ENCODE peak calls at places on chromosome 11, in seven cellular contexts. I, C, J, Z, S, T and Q are unnamed samples.

GRCh38 chr11:116927163-116927772 is 89.8 kb upstream of the APOA1 start:
- DNase-seq in T (no peak), Z (no peak), I (no peak), C (peak; percentile 34), J (no peak), S (peak; percentile 16), Q (no peak)

GRCh38 chr11:120170741-120171261 is 32.9 kb upstream of the TRIM29 start:
- DNase-seq in T (no peak), Z (no peak), S (no peak), C (no peak), I (peak; percentile 63), J (no peak), Q (peak; percentile 50)

GRCh38 chr11:130381317-130381716 is 47.1 kb downstream of the ADAMTS8 start:
- DNase-seq in Z (no peak), T (no peak), I (no peak), C (no peak), S (no peak), J (no peak), Q (no peak)

GRCh38 chr11:12196335-12196734 is 85.9 kb downstream of the MICAL2 start:
- DNase-seq in C (no peak), S (no peak), T (no peak), I (no peak), Z (no peak), J (no peak), Q (no peak)

GRCh38 chr11:18361154-18361553 is 33.2 kb upstream of the LDHA start:
- DNase-seq in Z (no peak), S (no peak), C (no peak), I (no peak), T (no peak), J (no peak), Q (no peak)

GRCh38 chr11:67354314-67355022 is 1.1 kb upstream of the POLD4 start:
- DNase-seq in S (peak; percentile 93), Z (peak; percentile 68), T (no peak), C (peak; percentile 90), J (peak; percentile 92), I (peak; percentile 81), Q (no peak)

GRCh38 chr11:18081551-18081950 is 24.3 kb downstream of the SAAL1 start:
- DNase-seq in Z (no peak), T (no peak), S (peak; percentile 5), C (no peak), J (no peak), I (no peak), Q (no peak)

GRCh38 chr11:94794287-94795168 is 26.4 kb downstream of the AMOTL1 start:
- DNase-seq in I (peak; percentile 74), J (peak; percentile 82), C (no peak), S (peak; percentile 93), Z (peak; percentile 77), T (peak; percentile 69), Q (peak; percentile 70)

GRCh38 chr11:70364198-70364597 is 34.1 kb upstream of the CTTN start:
- DNase-seq in I (no peak), C (no peak), T (no peak), Z (no peak), S (no peak), J (no peak), Q (no peak)

GRCh38 chr11:102914238-102915043 is 39.7 kb upstream of the MMP12 start:
- DNase-seq in S (peak; percentile 53), T (no peak), Z (no peak), J (peak; percentile 37), I (peak; percentile 66), C (peak; percentile 13), Q (no peak)

GRCh38 chr11:66543263-66544107 is 2.4 kb downstream of the ZDHHC24 start:
- DNase-seq in T (no peak), J (no peak), Z (peak; percentile 47), C (peak; percentile 60), I (no peak), S (peak; percentile 91), Q (no peak)

GRCh38 chr11:2549876-2550605 is 105.2 kb downstream of the KCNQ1 start:
- DNase-seq in S (no peak), I (peak; percentile 57), Z (no peak), J (no peak), T (no peak), C (peak; percentile 6), Q (peak; percentile 56)

GRCh38 chr11:37449146-37449545 is 851.1 kb upstream of the RAG2 start:
- DNase-seq in Z (no peak), J (no peak), T (no peak), I (no peak), S (no peak), C (no peak), Q (no peak)

GRCh38 chr11:11992257-11992690 is 16.2 kb downstream of the DKK3 start:
- DNase-seq in C (no peak), Z (peak; percentile 56), T (no peak), J (no peak), I (no peak), S (no peak), Q (no peak)

GRCh38 chr11:2296913-2297622 is 4.7 kb downstream of the C11orf21 start:
- DNase-seq in I (peak; percentile 62), T (no peak), Z (peak; percentile 21), C (no peak), J (no peak), S (no peak), Q (peak; percentile 44)

GRCh38 chr11:75239551-75240290 is 853 bp upstream of the TPBGL start:
- DNase-seq in T (no peak), S (no peak), J (no peak), Z (peak; percentile 17), I (no peak), C (no peak), Q (no peak)

DNA sequence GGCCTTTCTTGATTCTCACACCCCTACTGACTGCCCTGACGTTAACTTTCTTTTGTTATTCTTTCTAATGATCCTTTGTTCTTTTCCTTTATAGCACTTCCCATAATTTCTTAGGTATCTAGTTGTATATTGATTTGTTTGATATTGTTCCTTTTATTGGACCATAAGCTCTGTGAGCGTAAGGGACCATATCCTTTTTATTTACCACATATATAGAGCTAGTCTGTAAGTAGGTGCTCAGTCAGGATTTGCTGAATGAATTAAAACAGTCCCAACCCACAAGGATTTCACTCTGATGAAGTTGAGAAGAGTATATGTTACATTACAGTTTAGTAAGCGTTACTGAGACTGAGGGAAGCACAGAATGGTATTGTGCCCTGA is 68.8 kb downstream of the EMSY start:
- DNase-seq in S (no peak), I (no peak), Z (no peak), J (no peak), T (no peak), C (no peak), Q (no peak)
- TF ChIP-seq POLR2AphosphoS5 in S (no peak), I (no peak), Z (no peak), J (no peak), T (no peak), C (no peak), Q (no peak)

GRCh38 chr11:20067665-20068064 is 92.6 kb downstream of the DBX1 start:
- DNase-seq in T (no peak), S (no peak), Z (no peak), I (no peak), C (no peak), J (no peak), Q (no peak)
- H3K27ac ChIP-seq in T (no peak overlapping the region), S (no peak overlapping the region), Z (no peak overlapping the region), I (no peak overlapping the region), C (no peak overlapping the region), J (no peak overlapping the region), Q (no peak overlapping the region)

DNA sequence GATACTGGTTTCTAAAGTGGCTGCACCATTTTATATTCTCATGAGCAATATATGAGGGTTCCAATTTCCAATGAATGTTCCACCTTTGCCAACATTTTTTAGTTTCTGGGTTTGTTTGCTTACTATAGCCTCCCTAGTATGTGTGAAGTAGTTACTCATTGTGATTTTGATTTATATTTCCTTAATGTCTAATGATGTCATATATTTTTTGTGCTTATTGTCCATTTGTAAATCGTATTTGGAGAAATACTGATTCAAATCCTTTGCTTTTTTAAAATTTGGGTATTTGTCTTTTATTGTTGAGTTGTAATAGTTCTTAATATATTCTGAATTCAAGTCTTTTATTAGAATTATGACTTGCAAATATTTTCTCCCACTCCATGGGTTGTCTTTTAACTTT is 161.0 kb upstream of the C11orf58 start:
- DNase-seq in C (no peak), J (no peak), S (no peak), T (no peak), Z (no peak), I (no peak), Q (no peak)
- TF ChIP-seq CTCF in C (no peak), J (no peak), S (no peak), T (no peak), Z (no peak), I (no peak), Q (no peak)

GRCh38 chr11:112322173-112322813 is 61.6 kb upstream of the PLET1 start:
- DNase-seq in S (no peak), I (no peak), T (no peak), J (no peak), Z (no peak), C (no peak), Q (no peak)

GRCh38 chr11:112318193-112318592 is 57.5 kb upstream of the PLET1 start:
- DNase-seq in S (peak; percentile 70), J (peak; percentile 4), Z (no peak), T (no peak), C (no peak), I (no peak), Q (no peak)

GRCh38 chr11:112320668-112321067 is 60.0 kb upstream of the PLET1 start:
- DNase-seq in J (no peak), I (peak; percentile 88), S (peak; percentile 60), T (peak; percentile 72), C (peak; percentile 68), Z (peak; percentile 71), Q (no peak)

GRCh38 chr11:112318661-112319060 is 58.0 kb upstream of the PLET1 start:
- DNase-seq in S (no peak), J (no peak), C (no peak), I (no peak), Z (no peak), T (no peak), Q (no peak)

GRCh38 chr11:112321521-112322172 is 61.0 kb upstream of the PLET1 start:
- DNase-seq in I (no peak), Z (peak; percentile 81), S (no peak), J (peak; percentile 57), T (peak; percentile 94), C (peak; percentile 84), Q (peak; percentile 73)
- TF ChIP-seq POLR2AphosphoS5 in I (no peak), Z (no peak), S (no peak), J (peak; percentile 57), T (peak; percentile 93), C (peak; percentile 78), Q (no peak)

DNA sequence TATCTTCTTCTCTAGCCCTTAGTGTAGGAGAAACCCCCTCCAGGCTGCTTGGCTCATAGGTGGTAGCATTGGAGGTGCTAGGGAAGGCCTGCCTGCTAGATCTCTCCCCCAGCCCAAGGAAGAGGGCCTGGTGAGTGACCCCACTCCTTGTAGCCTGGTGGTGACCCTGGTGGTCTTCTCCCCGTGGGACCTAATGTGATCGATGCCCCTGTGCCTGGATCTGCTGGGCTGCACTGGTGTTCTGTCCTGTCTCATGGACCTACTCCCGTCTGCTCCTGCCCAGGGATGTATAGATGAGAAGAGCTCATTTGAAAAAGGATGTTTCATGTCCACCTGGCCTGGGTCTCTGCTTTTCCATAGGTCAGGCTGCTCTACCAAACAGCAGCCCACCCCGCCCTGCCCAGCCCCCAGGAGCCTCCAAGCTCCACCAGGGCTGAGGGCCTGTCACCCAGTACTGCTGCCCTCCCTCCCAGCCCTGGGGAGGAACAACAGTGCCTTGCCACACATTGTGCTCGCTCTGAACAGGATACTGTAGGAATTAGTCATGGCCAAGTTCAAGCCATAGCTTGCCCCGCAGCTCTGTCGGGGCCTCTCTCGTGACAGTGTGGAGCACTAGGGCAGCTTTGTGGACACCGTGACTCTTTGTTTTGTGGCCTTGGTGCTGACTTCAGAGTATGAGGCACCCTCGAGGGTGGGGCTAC is 19.7 kb downstream of the SLC37A2 start:
- DNase-seq in Z (no peak), J (peak; percentile 37), I (no peak), T (no peak), C (no peak), S (peak; percentile 77), Q (no peak)
- H3K27ac ChIP-seq in Z (no peak overlapping the region), J (peak overlapping the region; percentile 40), I (no peak overlapping the region), T (no peak overlapping the region), C (no peak overlapping the region), S (peak overlapping the region; percentile 52), Q (peak overlapping the region; percentile 49)